ENCODE peak calls at places on chromosome 15, in eight cellular contexts. J, G, X, A, I, Z, O and Y are unnamed samples.

GRCh38 chr15:83285979-83286553 is 1.6 kb upstream of the BNC1 start:
- DNase-seq in J (no peak), G (peak; percentile 70), X (no peak), A (no peak), I (no peak), Z (peak; percentile 41), O (no peak), Y (no peak)

GRCh38 chr15:47246317-47246716 is 471.0 kb upstream of the SEMA6D start:
- DNase-seq in J (no peak), G (no peak), X (no peak), A (no peak), I (no peak), Z (peak; percentile 33), O (no peak), Y (no peak)

GRCh38 chr15:89870688-89871288 is 23.0 kb downstream of the AP3S2 start:
- DNase-seq in J (no peak), G (no peak), X (no peak), A (no peak), I (no peak), Z (no peak), O (no peak), Y (no peak)

GRCh38 chr15:70023064-70023768 is 74.5 kb downstream of the TLE3 start:
- DNase-seq in J (no peak), G (peak; percentile 24), X (peak; percentile 15), A (peak; percentile 10), I (no peak), Z (peak; percentile 7), O (no peak), Y (peak; percentile 93)

GRCh38 chr15:55993804-55994539 is 560 bp upstream of the NEDD4 start:
- DNase-seq in J (peak; percentile 24), G (peak; percentile 69), X (peak; percentile 21), A (peak; percentile 47), I (peak; percentile 63), Z (peak; percentile 70), O (no peak), Y (peak; percentile 14)

GRCh38 chr15:69105451-69105985 is 54.9 kb upstream of the GLCE start:
- DNase-seq in J (no peak), G (no peak), X (no peak), A (no peak), I (no peak), Z (no peak), O (no peak), Y (no peak)

GRCh38 chr15:62482715-62483429 is 317.8 kb upstream of the C2CD4B start:
- DNase-seq in J (peak; percentile 48), G (peak; percentile 57), X (peak; percentile 24), A (peak; percentile 42), I (peak; percentile 74), Z (no peak), O (peak; percentile 39), Y (peak; percentile 69)

GRCh38 chr15:93997071-93997658 is 234.2 kb upstream of the MCTP2 start:
- DNase-seq in J (peak; percentile 8), G (peak; percentile 28), X (peak; percentile 7), A (no peak), I (peak; percentile 41), Z (peak; percentile 6), O (no peak), Y (peak; percentile 27)

GRCh38 chr15:70795311-70795665 is 31.9 kb upstream of the UACA start:
- DNase-seq in J (peak; percentile 57), G (peak; percentile 85), X (peak; percentile 54), A (no peak), I (no peak), Z (peak; percentile 83), O (no peak), Y (no peak)

GRCh38 chr15:77430213-77430612 is 9.5 kb downstream of the HMG20A start:
- DNase-seq in J (no peak), G (no peak), X (no peak), A (no peak), I (no peak), Z (no peak), O (no peak), Y (no peak)

GRCh38 chr15:83698294-83698693 is 44.4 kb downstream of the ADAMTSL3 start:
- DNase-seq in J (no peak), G (peak; percentile 63), X (no peak), A (no peak), I (no peak), Z (no peak), O (no peak), Y (no peak)

GRCh38 chr15:97248376-97248775 is 712.1 kb upstream of the ARRDC4 start:
- DNase-seq in J (no peak), G (no peak), X (no peak), A (no peak), I (no peak), Z (no peak), O (no peak), Y (no peak)

GRCh38 chr15:63077952-63078351 is 35.4 kb downstream of the TPM1 start:
- DNase-seq in J (no peak), G (no peak), X (no peak), A (peak; percentile 31), I (no peak), Z (no peak), O (no peak), Y (no peak)

GRCh38 chr15:50315814-50316630 is 39.0 kb downstream of the GABPB1 start:
- DNase-seq in J (peak; percentile 42), G (peak; percentile 65), X (peak; percentile 31), A (peak; percentile 59), I (peak; percentile 45), Z (peak; percentile 52), O (no peak), Y (peak; percentile 69)

GRCh38 chr15:65311760-65312159 is 7.3 kb downstream of the RNU5B-1 start:
- DNase-seq in J (no peak), G (no peak), X (no peak), A (no peak), I (peak; percentile 25), Z (no peak), O (no peak), Y (no peak)

GRCh38 chr15:51793521-51793920 is 35.9 kb upstream of the TMOD3 start:
- DNase-seq in J (no peak), G (no peak), X (no peak), A (no peak), I (no peak), Z (peak; percentile 92), O (no peak), Y (no peak)
- TF ChIP-seq MAX in J (no peak), G (no peak), X (no peak), A (no peak), I (no peak), Z (no peak), O (no peak), Y (no peak)

GRCh38 chr15:45588199-45588910 is 1.2 kb downstream of the BLOC1S6 start:
- DNase-seq in J (peak; percentile 16), G (no peak), X (no peak), A (no peak), I (no peak), Z (peak; percentile 43), O (no peak), Y (peak; percentile 16)

GRCh38 chr15:45586990-45587860 is at the start of gene BLOC1S6:
- DNase-seq in J (peak; percentile 91), G (peak; percentile 90), X (peak; percentile 86), A (peak; percentile 95), I (peak; percentile 90), Z (peak; percentile 92), O (peak; percentile 84), Y (peak; percentile 97)

GRCh38 chr15:45585069-45585468 is 2.1 kb upstream of the BLOC1S6 start:
- DNase-seq in J (no peak), G (no peak), X (no peak), A (no peak), I (no peak), Z (no peak), O (no peak), Y (no peak)

GRCh38 chr15:45587861-45588170 is 637 bp downstream of the BLOC1S6 start:
- DNase-seq in J (no peak), G (no peak), X (no peak), A (no peak), I (no peak), Z (no peak), O (no peak), Y (no peak)

DNA sequence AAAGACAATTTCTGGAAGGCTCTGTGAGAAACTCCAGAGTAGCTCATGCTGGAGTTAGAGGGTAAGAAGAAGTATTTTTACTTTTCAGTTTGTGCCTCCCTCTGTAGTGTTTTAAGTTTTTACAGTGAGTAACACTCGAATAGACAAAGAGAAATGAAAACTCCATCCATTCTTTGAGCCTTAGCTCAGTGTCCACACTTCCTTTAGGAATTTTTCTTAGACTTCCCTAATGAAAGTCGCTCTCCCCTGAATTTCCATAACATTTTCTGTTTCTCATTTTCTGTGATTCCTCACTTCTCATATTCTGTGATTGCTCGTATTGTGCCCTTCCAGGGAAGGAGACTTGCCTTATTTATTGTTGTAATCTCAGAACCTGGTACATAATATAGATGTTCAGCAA is 2.1 kb downstream of the BLOC1S6 start:
- DNase-seq in J (no peak), G (no peak), X (no peak), A (no peak), I (no peak), Z (no peak), O (no peak), Y (no peak)
- H3K4me3 ChIP-seq in J (peak overlapping the region; percentile 81), G (no peak overlapping the region), X (no peak overlapping the region), A (peak overlapping the region; percentile 80), I (no peak overlapping the region), Z (no peak overlapping the region), O (no peak overlapping the region), Y (peak overlapping the region; percentile 92)

GRCh38 chr15:101357885-101358284 is 62.8 kb upstream of the SNRPA1 start:
- DNase-seq in J (no peak), G (no peak), X (no peak), A (no peak), I (no peak), Z (no peak), O (no peak), Y (no peak)

GRCh38 chr15:101357333-101357732 is 62.3 kb upstream of the SNRPA1 start:
- DNase-seq in J (no peak), G (no peak), X (no peak), A (peak; percentile 6), I (no peak), Z (no peak), O (no peak), Y (peak; percentile 18)

GRCh38 chr15:101361418-101361817 is 66.4 kb upstream of the SNRPA1 start:
- DNase-seq in J (no peak), G (no peak), X (no peak), A (no peak), I (no peak), Z (no peak), O (no peak), Y (peak; percentile 18)

GRCh38 chr15:101358895-101359294 is 63.8 kb upstream of the SNRPA1 start:
- DNase-seq in J (peak; percentile 8), G (no peak), X (no peak), A (no peak), I (no peak), Z (no peak), O (no peak), Y (no peak)

GRCh38 chr15:101359365-101359947 is 64.4 kb upstream of the SNRPA1 start:
- DNase-seq in J (no peak), G (no peak), X (no peak), A (no peak), I (no peak), Z (no peak), O (no peak), Y (no peak)
- TF ChIP-seq MAX in J (no peak), G (no peak), X (no peak), A (no peak), I (no peak), Z (no peak), O (no peak), Y (no peak)

GRCh38 chr15:25600751-25601150 is 161.9 kb upstream of the UBE3A start:
- DNase-seq in J (no peak), G (no peak), X (no peak), A (no peak), I (no peak), Z (no peak), O (no peak), Y (no peak)

GRCh38 chr15:25596644-25597562 is 158.1 kb upstream of the UBE3A start:
- DNase-seq in J (no peak), G (no peak), X (no peak), A (no peak), I (peak; percentile 11), Z (no peak), O (no peak), Y (no peak)

GRCh38 chr15:25597576-25597975 is 158.8 kb upstream of the UBE3A start:
- DNase-seq in J (no peak), G (no peak), X (no peak), A (no peak), I (no peak), Z (no peak), O (no peak), Y (no peak)
- H3K4me3 ChIP-seq in J (no peak overlapping the region), G (no peak overlapping the region), X (no peak overlapping the region), A (no peak overlapping the region), I (no peak overlapping the region), Z (no peak overlapping the region), O (no peak overlapping the region), Y (no peak overlapping the region)